ENCODE peak calls at places on chromosome 7, in nine cellular contexts. F is T-helper 1 cell, E is NCI-H2171 treated with DMSO at 0.1 percent for 48 hours, U is lung, G is stromal cell of bone marrow, T is posterior cingulate gyrus, Z is SHP77, W is NCI-H1417, S is T47D. P is an unnamed sample.

GRCh38 chr7:2017914-2018785 is 214.6 kb downstream of the MAD1L1 start:
- DNase-seq in W (no peak), G (no peak), S (no peak), U (no peak), Z (no peak), F (peak), E (no peak), T (no peak), P (no peak)

GRCh38 chr7:157737151-157738063 is 400.6 kb downstream of the DNAJB6 start:
- DNase-seq in U (no peak), S (no peak), G (no peak), W (no peak), E (no peak), Z (no peak), T (no peak), F (no peak), P (no peak)

GRCh38 chr7:82985144-82985802 is 177.4 kb downstream of the PCLO start:
- DNase-seq in S (peak), W (no peak), E (peak), U (no peak), G (no peak), Z (peak), T (no peak), F (no peak), P (no peak)

GRCh38 chr7:41878331-41879112 is 175.6 kb upstream of the INHBA start:
- DNase-seq in G (no peak), F (no peak), U (no peak), E (no peak), Z (no peak), W (no peak), T (no peak), S (no peak), P (no peak)

GRCh38 chr7:157482011-157482410 is 145.2 kb downstream of the DNAJB6 start:
- DNase-seq in Z (no peak), U (no peak), S (no peak), W (no peak), E (no peak), F (no peak), G (no peak), T (no peak), P (no peak)

GRCh38 chr7:66883716-66884115 is 37.3 kb upstream of the TMEM248 start:
- DNase-seq in T (no peak), W (no peak), S (no peak), Z (no peak), E (no peak), F (no peak), G (no peak), U (no peak), P (no peak)

GRCh38 chr7:136940122-136940521 is 71.7 kb downstream of the CHRM2 start:
- DNase-seq in W (no peak), Z (no peak), E (no peak), S (no peak), F (no peak), G (no peak), T (no peak), U (no peak), P (no peak)

GRCh38 chr7:2886900-2887299 is 42.8 kb upstream of the GNA12 start:
- DNase-seq in T (peak), G (peak), W (peak), F (no peak), Z (peak), U (peak), S (peak), E (peak), P (peak)

GRCh38 chr7:40986351-40986873 is 716.5 kb downstream of the INHBA start:
- DNase-seq in W (no peak), Z (peak), T (no peak), G (peak), S (no peak), F (no peak), E (no peak), U (no peak), P (no peak)

GRCh38 chr7:11193131-11193867 is 219.6 kb downstream of the PHF14 start:
- DNase-seq in F (no peak), S (peak), Z (peak), T (no peak), U (peak), G (peak), E (no peak), W (peak), P (peak)

GRCh38 chr7:136931169-136931867 is 62.9 kb downstream of the CHRM2 start:
- DNase-seq in U (no peak), S (no peak), Z (no peak), G (no peak), E (no peak), T (no peak), W (no peak), F (no peak), P (no peak)

GRCh38 chr7:18638594-18639452 is 143.3 kb downstream of the HDAC9 start:
- DNase-seq in G (peak), T (no peak), Z (no peak), F (no peak), E (peak), W (no peak), U (no peak), S (no peak), P (no peak)

GRCh38 chr7:38318803-38319416 is 45.5 kb upstream of the TARP start:
- DNase-seq in W (peak), G (peak), T (no peak), U (peak), F (no peak), Z (peak), S (peak), E (peak), P (peak)

GRCh38 chr7:99975782-99976521 is at the start of gene AZGP1:
- DNase-seq in U (no peak), G (no peak), T (no peak), E (no peak), W (no peak), Z (no peak), S (peak), F (no peak), P (peak)

P was measured in prostate gland.